ENCODE peak calls at places on chromosomes 16 and 17, in six cellular contexts. One of them, this sample, is unnamed.

GRCh38 chr17:45451131-45451530 is 18.5 kb upstream of the ARHGAP27 start:
- DNase-seq in sigmoid colon: peak
- DNase-seq in AG09319: no peak
- DNase-seq in choroid plexus epithelial cell: no peak
- DNase-seq in psoas muscle: no peak
- DNase-seq in PC-3: no peak
- DNase-seq in this sample: no peak

GRCh38 chr16:80116711-80117110 is 424.1 kb upstream of the DYNLRB2 start:
- DNase-seq in sigmoid colon: no peak
- DNase-seq in AG09319: no peak
- DNase-seq in PC-3: no peak
- DNase-seq in psoas muscle: no peak
- DNase-seq in choroid plexus epithelial cell: no peak
- DNase-seq in this sample: no peak

GRCh38 chr17:58052951-58053715 is 30.1 kb upstream of the DYNLL2 start:
- DNase-seq in psoas muscle: no peak
- DNase-seq in AG09319: no peak
- DNase-seq in PC-3: no peak
- DNase-seq in sigmoid colon: no peak
- DNase-seq in choroid plexus epithelial cell: no peak
- DNase-seq in this sample: no peak

GRCh38 chr16:69234460-69234859 is 47.5 kb downstream of the SNTB2 start:
- DNase-seq in AG09319: no peak
- DNase-seq in choroid plexus epithelial cell: no peak
- DNase-seq in sigmoid colon: no peak
- DNase-seq in PC-3: no peak
- DNase-seq in psoas muscle: no peak
- DNase-seq in this sample: no peak

GRCh38 chr17:62800580-62800979 is 7.5 kb downstream of the MARCHF10 start:
- DNase-seq in sigmoid colon: no peak
- DNase-seq in AG09319: no peak
- DNase-seq in PC-3: peak
- DNase-seq in psoas muscle: no peak
- DNase-seq in choroid plexus epithelial cell: peak
- DNase-seq in this sample: no peak

GRCh38 chr16:3993052-3993785 is 112.7 kb upstream of the CREBBP start:
- DNase-seq in sigmoid colon: no peak
- DNase-seq in AG09319: no peak
- DNase-seq in PC-3: no peak
- DNase-seq in psoas muscle: no peak
- DNase-seq in choroid plexus epithelial cell: no peak
- DNase-seq in this sample: no peak

GRCh38 chr16:68079616-68080344 is 5.4 kb upstream of the NFATC3 start:
- DNase-seq in sigmoid colon: peak
- DNase-seq in psoas muscle: peak
- DNase-seq in choroid plexus epithelial cell: peak
- DNase-seq in AG09319: no peak
- DNase-seq in PC-3: no peak
- DNase-seq in this sample: no peak

GRCh38 chr17:15298176-15298575 is 33.0 kb upstream of the PMP22 start:
- DNase-seq in choroid plexus epithelial cell: peak
- DNase-seq in sigmoid colon: no peak
- DNase-seq in PC-3: peak
- DNase-seq in AG09319: no peak
- DNase-seq in psoas muscle: no peak
- DNase-seq in this sample: no peak

GRCh38 chr16:83692224-83692623 is 115.6 kb upstream of the HSBP1 start:
- DNase-seq in choroid plexus epithelial cell: no peak
- DNase-seq in psoas muscle: no peak
- DNase-seq in sigmoid colon: no peak
- DNase-seq in AG09319: no peak
- DNase-seq in PC-3: no peak
- DNase-seq in this sample: no peak

GRCh38 chr16:17314148-17314547 is 156.6 kb downstream of the XYLT1 start:
- DNase-seq in PC-3: no peak
- DNase-seq in choroid plexus epithelial cell: no peak
- DNase-seq in AG09319: no peak
- DNase-seq in sigmoid colon: no peak
- DNase-seq in psoas muscle: no peak
- DNase-seq in this sample: no peak

GRCh38 chr16:383326-384020 is 1.7 kb upstream of the PGAP6 start:
- DNase-seq in PC-3: peak
- DNase-seq in AG09319: no peak
- DNase-seq in choroid plexus epithelial cell: no peak
- DNase-seq in sigmoid colon: no peak
- DNase-seq in psoas muscle: no peak
- DNase-seq in this sample: no peak

GRCh38 chr17:48294989-48295892 is 134.8 kb downstream of the SKAP1 start:
- DNase-seq in choroid plexus epithelial cell: peak
- DNase-seq in PC-3: peak
- DNase-seq in psoas muscle: no peak
- DNase-seq in sigmoid colon: no peak
- DNase-seq in AG09319: no peak
- DNase-seq in this sample: no peak

GRCh38 chr16:87575027-87575804 is 27.1 kb upstream of the JPH3 start:
- DNase-seq in AG09319: no peak
- DNase-seq in psoas muscle: no peak
- DNase-seq in PC-3: no peak
- DNase-seq in sigmoid colon: no peak
- DNase-seq in choroid plexus epithelial cell: peak
- DNase-seq in this sample: no peak

GRCh38 chr17:7213895-7214299 is 5.7 kb downstream of the DLG4 start:
- DNase-seq in AG09319: no peak
- DNase-seq in psoas muscle: no peak
- DNase-seq in PC-3: peak
- DNase-seq in sigmoid colon: peak
- DNase-seq in choroid plexus epithelial cell: peak
- DNase-seq in this sample: no peak

GRCh38 chr17:64343833-64344637 is 46.6 kb downstream of the PECAM1 start:
- DNase-seq in choroid plexus epithelial cell: peak
- DNase-seq in sigmoid colon: peak
- DNase-seq in psoas muscle: peak
- DNase-seq in PC-3: peak
- DNase-seq in AG09319: no peak
- DNase-seq in this sample: peak

GRCh38 chr16:81569361-81570034 is 124.9 kb downstream of the CMIP start:
- DNase-seq in psoas muscle: no peak
- DNase-seq in AG09319: no peak
- DNase-seq in choroid plexus epithelial cell: no peak
- DNase-seq in sigmoid colon: no peak
- DNase-seq in PC-3: no peak
- DNase-seq in this sample: no peak

GRCh38 chr16:4140652-4141051 is 24.4 kb upstream of the ADCY9 start:
- DNase-seq in PC-3: no peak
- DNase-seq in choroid plexus epithelial cell: peak
- DNase-seq in psoas muscle: no peak
- DNase-seq in sigmoid colon: no peak
- DNase-seq in AG09319: no peak
- DNase-seq in this sample: peak

GRCh38 chr16:67148656-67149275 is 2.0 kb downstream of the B3GNT9 start:
- DNase-seq in AG09319: no peak
- DNase-seq in PC-3: no peak
- DNase-seq in choroid plexus epithelial cell: no peak
- DNase-seq in psoas muscle: no peak
- DNase-seq in sigmoid colon: no peak
- DNase-seq in this sample: no peak

GRCh38 chr16:8849411-8850011 is 19.3 kb downstream of the CARHSP1 start:
- DNase-seq in AG09319: no peak
- DNase-seq in psoas muscle: no peak
- DNase-seq in sigmoid colon: no peak
- DNase-seq in choroid plexus epithelial cell: peak
- DNase-seq in PC-3: no peak
- DNase-seq in this sample: no peak

GRCh38 chr16:13561276-13561675 is 358.7 kb upstream of the ERCC4 start:
- DNase-seq in AG09319: no peak
- DNase-seq in PC-3: no peak
- DNase-seq in choroid plexus epithelial cell: no peak
- DNase-seq in sigmoid colon: no peak
- DNase-seq in psoas muscle: no peak
- DNase-seq in this sample: no peak

GRCh38 chr17:18981642-18982424 is 22.7 kb downstream of the FAM83G start:
- DNase-seq in choroid plexus epithelial cell: peak
- DNase-seq in sigmoid colon: no peak
- DNase-seq in AG09319: no peak
- DNase-seq in psoas muscle: no peak
- DNase-seq in PC-3: peak
- DNase-seq in this sample: no peak

GRCh38 chr17:19016297-19016696 is 11.7 kb upstream of the FAM83G start:
- DNase-seq in AG09319: no peak
- DNase-seq in sigmoid colon: no peak
- DNase-seq in choroid plexus epithelial cell: no peak
- DNase-seq in psoas muscle: no peak
- DNase-seq in PC-3: no peak
- DNase-seq in this sample: no peak

GRCh38 chr16:18582902-18583301 is 21.0 kb upstream of the NOMO2 start:
- DNase-seq in choroid plexus epithelial cell: no peak
- DNase-seq in sigmoid colon: no peak
- DNase-seq in psoas muscle: no peak
- DNase-seq in AG09319: no peak
- DNase-seq in PC-3: no peak
- DNase-seq in this sample: no peak

GRCh38 chr17:35030780-35031179 is 32.7 kb downstream of the RFFL start:
- DNase-seq in PC-3: no peak
- DNase-seq in sigmoid colon: no peak
- DNase-seq in psoas muscle: no peak
- DNase-seq in choroid plexus epithelial cell: no peak
- DNase-seq in AG09319: no peak
- DNase-seq in this sample: no peak

DNA sequence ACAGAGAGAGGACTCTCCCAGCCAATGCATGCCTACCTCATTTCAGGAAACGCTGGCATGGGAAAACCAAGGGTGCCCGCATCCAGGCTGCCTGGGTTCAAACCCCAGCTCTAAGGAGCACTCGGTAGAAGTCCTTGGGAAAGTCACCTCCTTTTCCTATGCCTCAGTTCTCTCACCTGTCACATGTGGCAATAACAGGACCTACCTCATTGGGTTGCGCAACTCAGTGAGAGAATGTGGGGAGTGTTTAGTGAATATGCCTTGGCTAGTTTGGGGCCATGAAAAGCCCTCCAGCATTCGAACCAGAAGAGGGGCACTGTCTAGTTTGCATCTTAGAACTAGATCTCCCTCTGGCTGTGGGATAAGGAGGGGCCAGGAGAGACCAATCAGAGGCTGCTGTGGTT is 9.0 kb upstream of the NXPH3 start:
- DNase-seq in PC-3: no peak
- DNase-seq in psoas muscle: no peak
- DNase-seq in AG09319: no peak
- DNase-seq in sigmoid colon: peak
- DNase-seq in choroid plexus epithelial cell: peak
- DNase-seq in this sample: no peak
- TF ChIP-seq CTCF in PC-3: no peak
- TF ChIP-seq CTCF in psoas muscle: no peak
- TF ChIP-seq CTCF in AG09319: no peak
- TF ChIP-seq CTCF in sigmoid colon: no peak
- TF ChIP-seq CTCF in choroid plexus epithelial cell: no peak
- TF ChIP-seq CTCF in this sample: no peak

DNA sequence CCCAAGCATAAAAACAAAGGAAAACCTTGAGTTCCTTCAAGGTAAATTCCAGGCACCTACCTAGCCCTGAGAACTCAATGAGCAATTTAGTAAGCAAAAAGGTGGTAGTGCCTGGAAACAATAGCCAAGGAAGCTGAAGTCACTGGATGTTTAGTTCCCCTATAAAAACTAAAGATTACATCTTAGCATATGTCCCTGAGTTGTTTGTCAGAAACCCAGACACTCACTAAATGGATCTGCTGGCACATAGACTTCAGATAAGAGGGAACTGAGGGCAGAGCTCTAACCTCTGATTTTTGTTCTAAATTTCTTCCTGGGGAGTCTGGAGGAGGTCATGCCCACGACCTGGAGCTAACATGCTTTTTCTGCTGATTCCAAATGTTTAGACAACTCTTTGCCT is 532.8 kb upstream of the SALL1 start:
- DNase-seq in PC-3: no peak
- DNase-seq in choroid plexus epithelial cell: no peak
- DNase-seq in AG09319: no peak
- DNase-seq in sigmoid colon: no peak
- DNase-seq in psoas muscle: no peak
- DNase-seq in this sample: no peak
- TF ChIP-seq CTCF in PC-3: no peak
- TF ChIP-seq CTCF in choroid plexus epithelial cell: no peak
- TF ChIP-seq CTCF in AG09319: no peak
- TF ChIP-seq CTCF in sigmoid colon: no peak
- TF ChIP-seq CTCF in psoas muscle: no peak
- TF ChIP-seq CTCF in this sample: no peak

DNA sequence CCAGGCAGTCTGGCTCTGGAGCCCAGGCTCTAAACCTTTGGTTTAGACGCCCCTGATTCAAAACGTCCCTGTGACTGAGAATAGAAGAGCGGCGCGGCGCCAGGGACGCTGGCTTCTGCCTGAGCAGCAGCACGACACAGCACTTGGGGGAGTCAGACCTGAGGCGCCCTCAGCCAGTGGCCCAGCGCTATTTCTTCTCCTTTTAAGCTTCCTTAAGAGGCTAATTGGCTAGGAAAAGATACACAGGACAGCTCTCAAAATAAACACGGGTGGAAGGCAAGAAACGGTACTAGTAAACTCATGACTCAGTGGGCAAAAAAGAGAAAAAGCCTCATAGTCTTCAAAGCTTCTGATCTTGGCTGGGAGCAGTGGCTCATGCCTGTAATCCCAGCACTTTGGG is 34.9 kb downstream of the GTF3C1 start:
- DNase-seq in sigmoid colon: no peak
- DNase-seq in PC-3: no peak
- DNase-seq in AG09319: no peak
- DNase-seq in psoas muscle: no peak
- DNase-seq in choroid plexus epithelial cell: no peak
- DNase-seq in this sample: peak
- TF ChIP-seq CTCF in sigmoid colon: no peak
- TF ChIP-seq CTCF in PC-3: no peak
- TF ChIP-seq CTCF in AG09319: no peak
- TF ChIP-seq CTCF in psoas muscle: no peak
- TF ChIP-seq CTCF in choroid plexus epithelial cell: no peak
- TF ChIP-seq CTCF in this sample: no peak

DNA sequence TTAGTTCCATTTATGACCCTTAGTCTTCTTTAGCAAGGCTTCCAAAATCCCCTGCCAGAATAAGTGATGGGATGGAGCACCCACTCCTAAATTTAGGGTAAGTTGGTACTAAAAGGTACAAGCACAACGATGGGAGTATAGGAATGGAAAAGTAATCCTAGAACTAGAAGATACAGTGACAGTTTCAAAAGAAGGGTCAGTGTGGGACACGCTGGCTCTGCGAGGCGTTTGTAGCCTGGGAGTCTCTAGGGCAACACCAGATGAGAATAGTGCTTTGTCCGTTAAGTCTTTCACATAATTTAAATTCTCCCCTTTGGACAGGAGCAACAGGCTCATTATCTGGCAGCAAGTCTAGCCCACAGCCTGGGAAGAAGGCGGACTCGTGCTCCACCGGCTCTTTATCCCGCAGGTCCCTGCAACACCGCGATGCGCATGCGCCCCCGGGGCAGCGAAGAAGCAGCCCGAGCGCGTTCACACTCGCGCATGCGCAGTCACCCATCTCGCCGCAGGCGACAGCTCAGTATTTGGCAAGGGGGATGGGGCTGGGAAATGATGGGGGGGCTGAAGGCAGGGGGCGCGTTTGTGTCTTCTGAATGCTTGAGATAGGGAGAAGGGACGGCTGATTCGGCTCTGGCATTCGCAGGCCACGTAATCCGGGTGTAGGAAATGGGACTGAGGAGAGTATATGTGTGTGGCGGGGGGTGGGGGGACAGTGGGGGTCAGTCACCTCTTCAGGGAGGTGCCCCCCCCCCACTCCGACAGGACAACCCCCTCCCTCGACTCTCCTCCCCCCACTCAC is 564 bp downstream of the SPOP start:
- DNase-seq in psoas muscle: peak
- DNase-seq in choroid plexus epithelial cell: peak
- DNase-seq in PC-3: peak
- DNase-seq in sigmoid colon: peak
- DNase-seq in AG09319: peak
- DNase-seq in this sample: peak
- TF ChIP-seq CTCF in psoas muscle: no peak
- TF ChIP-seq CTCF in choroid plexus epithelial cell: peak
- TF ChIP-seq CTCF in PC-3: no peak
- TF ChIP-seq CTCF in sigmoid colon: no peak
- TF ChIP-seq CTCF in AG09319: peak
- TF ChIP-seq CTCF in this sample: no peak

This sample was measured in AG04450.